ENCODE peak calls at places on chromosome 11, in four cellular contexts. B is cardiac fibroblast, A is AG04449, P is heart right ventricle. G is an unnamed sample.

GRCh38 chr11:695332-695605 is 247 bp upstream of the DEAF1 start:
- DNase-seq in B (no peak), A (no peak), P (no peak), G (no peak)

GRCh38 chr11:128802358-128802981 is 64.6 kb downstream of the KCNJ1 start:
- DNase-seq in B (peak; percentile 41), A (no peak), P (no peak), G (no peak)

GRCh38 chr11:36312593-36312990 is 16.5 kb downstream of the PRR5L start:
- DNase-seq in B (peak; percentile 78), A (no peak), P (no peak), G (peak; percentile 71)

GRCh38 chr11:65524010-65524746 is 705 bp upstream of the SCYL1 start:
- DNase-seq in B (no peak), A (no peak), P (peak; percentile 52), G (no peak)

GRCh38 chr11:46277313-46277622 is 194 bp upstream of the CREB3L1 start:
- DNase-seq in B (peak; percentile 69), A (no peak), P (peak; percentile 61), G (no peak)

GRCh38 chr11:43410394-43410793 is 51.7 kb downstream of the TTC17 start:
- DNase-seq in B (no peak), A (no peak), P (no peak), G (no peak)

GRCh38 chr11:8035225-8035846 is 45.7 kb upstream of the TUB start:
- DNase-seq in B (no peak), A (no peak), P (no peak), G (no peak)

GRCh38 chr11:5123802-5124521 is 14.2 kb downstream of the OR52A5 start:
- DNase-seq in B (peak; percentile 87), A (peak; percentile 28), P (peak; percentile 54), G (peak; percentile 34)

GRCh38 chr11:107567739-107568335 is 2.3 kb upstream of the ALKBH8 start:
- DNase-seq in B (no peak), A (no peak), P (no peak), G (no peak)

GRCh38 chr11:31817621-31818493 is 6.7 kb upstream of the PAX6 start:
- DNase-seq in B (no peak), A (no peak), P (no peak), G (no peak)
- H3K4me3 ChIP-seq in B (no peak overlapping the region), A (peak overlapping the region; percentile 6), P (peak overlapping the region; percentile 22), G (no peak overlapping the region)

GRCh38 chr11:56521955-56522354 is 21.1 kb downstream of the OR5M11 start:
- DNase-seq in B (peak; percentile 1), A (no peak), P (no peak), G (no peak)
- TF ChIP-seq CTCF in B (no peak), A (no peak), P (no peak), G (no peak)

GRCh38 chr11:32434387-32435151 is 770 bp downstream of the WT1 start:
- DNase-seq in B (peak; percentile 80), A (no peak), P (peak; percentile 56), G (no peak)
- H3K4me3 ChIP-seq in B (peak overlapping the region; percentile 62), A (no peak overlapping the region), P (peak overlapping the region; percentile 66), G (no peak overlapping the region)

DNA sequence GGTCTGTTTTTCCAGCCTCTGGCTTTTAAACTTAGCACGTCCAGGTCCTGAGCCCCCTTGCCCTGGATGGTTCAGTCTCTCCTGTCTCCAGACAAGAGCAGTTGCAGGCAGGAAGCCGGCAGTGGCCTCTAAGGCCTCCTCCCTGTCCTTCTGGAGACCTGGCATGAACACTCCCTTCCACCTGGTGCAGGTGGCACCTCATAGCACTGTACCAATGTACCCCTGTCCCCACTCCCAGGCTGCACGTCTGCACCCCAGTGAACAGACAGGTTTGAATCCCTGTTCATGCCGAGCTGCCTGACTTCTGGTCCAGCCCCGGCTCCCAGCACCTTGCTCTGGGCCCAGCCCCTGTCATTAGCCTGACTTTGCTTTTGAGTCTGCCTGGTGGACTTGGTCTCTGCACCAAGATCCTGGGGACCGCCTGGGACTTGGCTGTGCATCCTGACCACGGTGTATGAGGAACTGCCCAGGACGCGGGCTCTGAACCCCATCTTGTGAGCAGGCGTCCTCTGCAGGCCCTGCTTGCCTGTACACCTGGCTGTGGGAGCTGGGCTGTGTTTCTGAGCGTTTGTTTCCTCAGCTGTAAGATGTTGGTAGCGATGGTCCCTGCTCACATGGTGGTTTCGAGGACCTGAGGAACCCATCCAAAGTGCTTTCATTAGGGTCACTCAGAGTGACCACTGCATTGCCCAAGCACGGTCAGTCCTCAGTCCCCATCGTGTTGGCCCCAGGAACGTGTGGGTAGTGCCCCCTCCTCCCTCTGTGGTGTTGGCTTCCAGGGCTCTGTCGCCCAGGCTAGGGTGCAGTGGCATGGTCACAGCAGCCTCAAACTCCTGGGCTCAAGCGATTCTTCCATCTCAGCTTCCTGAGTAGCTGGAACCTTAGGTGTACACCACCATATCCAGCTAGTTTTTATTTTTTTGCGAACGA is 75.0 kb upstream of the SHANK2 start:
- DNase-seq in B (no peak), A (no peak), P (no peak), G (no peak)
- TF ChIP-seq CTCF in B (no peak), A (no peak), P (no peak), G (no peak)

GRCh38 chr11:112806876-112807275 is 154.3 kb upstream of the NCAM1 start:
- DNase-seq in B (no peak), A (no peak), P (no peak), G (no peak)
- H3K4me3 ChIP-seq in B (no peak overlapping the region), A (no peak overlapping the region), P (no peak overlapping the region), G (no peak overlapping the region)

DNA sequence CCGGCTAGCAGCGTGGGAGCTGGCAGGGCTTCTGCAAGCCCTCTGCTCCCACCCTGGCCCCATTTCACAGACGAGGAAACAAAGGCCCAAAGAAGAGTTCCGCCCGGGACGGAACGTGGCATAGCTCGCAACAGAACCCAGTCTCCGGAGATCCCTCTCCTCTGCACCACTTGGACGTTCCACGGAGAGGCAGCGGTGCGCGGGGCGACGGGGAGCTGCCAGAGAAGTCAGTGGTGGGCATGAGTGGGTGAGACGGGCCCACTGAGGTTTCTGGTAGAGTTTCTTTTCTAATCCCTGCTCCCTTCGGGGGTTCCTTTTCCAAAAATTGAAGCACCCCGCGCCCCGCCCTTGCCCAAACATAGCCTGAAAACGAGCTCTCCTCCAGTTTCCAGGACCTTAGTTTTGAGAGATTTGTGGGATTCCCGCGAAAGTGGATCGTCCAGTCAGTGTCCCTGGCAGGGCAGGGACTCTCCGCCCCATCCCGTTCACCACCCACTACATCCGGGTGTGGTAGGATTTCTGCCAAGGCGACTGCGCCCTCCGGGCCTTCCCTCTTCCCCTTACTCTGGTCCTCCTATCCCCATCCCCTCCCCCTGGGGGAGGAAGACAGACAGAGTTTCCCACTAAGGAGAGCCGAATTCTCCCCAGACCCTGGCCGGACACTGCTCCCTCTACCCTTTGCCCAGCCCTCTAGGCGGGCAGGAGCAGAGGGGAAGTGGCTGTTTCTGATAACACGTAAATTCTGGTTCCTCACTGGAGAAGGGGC is 764 bp upstream of the NECTIN1 start:
- DNase-seq in B (peak; percentile 50), A (no peak), P (peak; percentile 79), G (no peak)
- TF ChIP-seq CTCF in B (no peak), A (no peak), P (peak; percentile 15), G (no peak)

DNA sequence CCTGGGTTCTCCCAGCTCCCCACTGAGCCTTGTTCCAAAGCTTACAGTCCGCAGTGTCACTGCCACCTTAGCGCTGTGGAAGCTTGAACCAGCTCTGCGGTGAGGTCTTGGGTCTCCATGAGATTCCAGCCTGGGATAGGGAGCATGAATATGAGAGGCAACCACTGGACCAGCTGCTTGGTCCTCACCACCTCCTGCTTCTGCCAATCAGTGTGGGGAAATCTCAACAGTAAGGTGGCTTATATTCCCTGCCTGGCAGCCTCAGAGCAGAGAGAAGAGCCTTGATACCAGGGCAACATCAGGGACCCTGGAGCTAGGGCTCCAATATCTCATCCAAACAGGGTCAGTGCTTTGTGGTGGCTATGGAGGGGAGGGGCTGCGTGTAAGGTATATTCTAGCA is 912 bp downstream of the CD44 start:
- DNase-seq in B (no peak), A (no peak), P (no peak), G (no peak)
- H3K4me3 ChIP-seq in B (peak overlapping the region; percentile 94), A (peak overlapping the region; percentile 94), P (peak overlapping the region; percentile 80), G (peak overlapping the region; percentile 86)

DNA sequence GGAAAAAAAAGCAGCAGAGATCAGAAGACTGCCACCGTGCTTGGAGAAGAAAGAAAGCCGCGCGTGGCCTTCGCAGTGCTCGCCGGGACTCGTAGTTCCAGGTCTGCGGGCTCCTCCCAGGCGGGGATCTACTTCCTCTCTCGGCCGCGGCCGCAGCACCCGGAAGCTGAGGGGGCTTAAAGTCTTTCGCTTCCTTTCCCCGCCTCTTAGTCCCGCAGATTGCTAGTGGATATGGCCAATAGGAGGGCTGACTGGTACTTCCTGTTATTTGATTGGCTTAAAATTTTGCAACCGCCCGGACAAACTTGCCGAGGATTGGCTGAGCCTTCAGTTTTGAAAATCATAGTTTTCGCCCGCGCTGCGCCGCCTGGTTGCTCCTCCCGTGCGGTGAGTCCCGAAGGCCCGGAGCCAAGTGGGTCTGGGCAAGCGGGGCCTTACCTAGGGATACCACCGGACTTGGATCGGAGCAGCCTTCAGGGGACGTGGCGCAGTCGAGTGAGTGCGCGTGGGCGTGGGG is at the start of gene INCENP:
- DNase-seq in B (peak; percentile 99), A (peak; percentile 94), P (peak; percentile 98), G (peak; percentile 95)
- TF ChIP-seq CTCF in B (no peak), A (no peak), P (no peak), G (no peak)

GRCh38 chr11:67438121-67438902 is 830 bp upstream of the PTPRCAP start:
- DNase-seq in B (no peak), A (no peak), P (no peak), G (no peak)
- H3K4me3 ChIP-seq in B (no peak overlapping the region), A (no peak overlapping the region), P (no peak overlapping the region), G (no peak overlapping the region)

G was measured in AG09309.